ENCODE peak calls at places on chromosome 11, in five cellular contexts. L is activated CD4-positive, alpha-beta T cell treated with anti-CD3 and anti-CD28 coated beads for 48 hours; U is mucosa of gallbladder; F is ACHN; X is AG10803. Z is an unnamed sample.

GRCh38 chr11:67265633-67266423 is 445 bp upstream of the GRK2 start:
- DNase-seq in L (peak), X (peak), F (peak), U (peak), Z (peak)

GRCh38 chr11:64759722-64760719 is at the start of gene PYGM:
- DNase-seq in U (peak), X (no peak), L (no peak), F (no peak), Z (peak)

GRCh38 chr11:124200671-124201070 is 17.5 kb downstream of the OR10D3 start:
- DNase-seq in X (no peak), U (no peak), F (no peak), L (no peak), Z (no peak)

GRCh38 chr11:124725719-124726105 is 14.0 kb upstream of the NRGN start:
- DNase-seq in F (no peak), U (no peak), L (no peak), X (peak), Z (no peak)

GRCh38 chr11:118441770-118442169 is 5.5 kb downstream of the KMT2A start:
- DNase-seq in F (no peak), U (no peak), X (no peak), L (peak), Z (no peak)

GRCh38 chr11:123308077-123308476 is 113.0 kb upstream of the CLMP start:
- DNase-seq in U (no peak), X (peak), L (no peak), F (no peak), Z (peak)

GRCh38 chr11:122085264-122085663 is 30.8 kb downstream of the BLID start:
- DNase-seq in U (no peak), L (no peak), F (no peak), X (peak), Z (no peak)

GRCh38 chr11:120587299-120587698 is 75.8 kb downstream of the GRIK4 start:
- DNase-seq in U (no peak), X (no peak), L (no peak), F (no peak), Z (no peak)

GRCh38 chr11:11817957-11818356 is 23.8 kb upstream of the USP47 start:
- DNase-seq in U (no peak), L (no peak), X (no peak), F (no peak), Z (no peak)

GRCh38 chr11:73372371-73372993 is 3.7 kb upstream of the RELT start:
- DNase-seq in L (no peak), X (peak), U (no peak), F (peak), Z (no peak)

GRCh38 chr11:3808846-3809623 is 675 bp downstream of the PGAP2 start:
- DNase-seq in U (peak), L (peak), X (peak), F (peak), Z (peak)

GRCh38 chr11:119957951-119958350 is 180.0 kb downstream of the TRIM29 start:
- DNase-seq in L (no peak), X (no peak), F (no peak), U (no peak), Z (no peak)

GRCh38 chr11:28903716-28904115 is 795.5 kb downstream of the METTL15 start:
- DNase-seq in L (no peak), F (no peak), U (no peak), X (no peak), Z (no peak)

GRCh38 chr11:105144887-105145286 is 5.3 kb upstream of the CARD18 start:
- DNase-seq in L (no peak), U (no peak), F (peak), X (peak), Z (no peak)

GRCh38 chr11:120020981-120021380 is 116.9 kb downstream of the TRIM29 start:
- DNase-seq in U (no peak), X (no peak), F (no peak), L (no peak), Z (no peak)

Z was measured in thyroid gland.